ENCODE peak calls at places on chromosomes 16 and 17, in six cellular contexts. One of them, this sample, is unnamed.

GRCh38 chr16:11203111-11203623 is 52.8 kb downstream of the SOCS1 start:
- DNase-seq in HFFc6: no peak
- DNase-seq in stimulated activated naive CD8-positive, alpha-beta T cell treated with anti-CD3 and anti-CD28 coated beads, Interleukin-15, amount 100 ng/mL, for 72 hours: no peak
- DNase-seq in T-helper 2 cell: no peak
- DNase-seq in hypothalamus: no peak
- DNase-seq in sciatic nerve: no peak
- DNase-seq in this sample: no peak

GRCh38 chr17:77346765-77347164 is 206.0 kb downstream of the SEC14L1 start:
- DNase-seq in HFFc6: no peak
- DNase-seq in stimulated activated naive CD8-positive, alpha-beta T cell treated with anti-CD3 and anti-CD28 coated beads, Interleukin-15, amount 100 ng/mL, for 72 hours: no peak
- DNase-seq in T-helper 2 cell: no peak
- DNase-seq in hypothalamus: no peak
- DNase-seq in sciatic nerve: peak
- DNase-seq in this sample: no peak

GRCh38 chr16:81593481-81593880 is 148.9 kb downstream of the CMIP start:
- DNase-seq in HFFc6: no peak
- DNase-seq in stimulated activated naive CD8-positive, alpha-beta T cell treated with anti-CD3 and anti-CD28 coated beads, Interleukin-15, amount 100 ng/mL, for 72 hours: no peak
- DNase-seq in T-helper 2 cell: no peak
- DNase-seq in hypothalamus: no peak
- DNase-seq in sciatic nerve: no peak
- DNase-seq in this sample: no peak

GRCh38 chr17:1506649-1507254 is 9.7 kb downstream of the INPP5K start:
- DNase-seq in HFFc6: no peak
- DNase-seq in stimulated activated naive CD8-positive, alpha-beta T cell treated with anti-CD3 and anti-CD28 coated beads, Interleukin-15, amount 100 ng/mL, for 72 hours: no peak
- DNase-seq in T-helper 2 cell: no peak
- DNase-seq in hypothalamus: no peak
- DNase-seq in sciatic nerve: no peak
- DNase-seq in this sample: no peak

GRCh38 chr17:6381052-6381451 is 53.9 kb downstream of the AIPL1 start:
- DNase-seq in HFFc6: peak
- DNase-seq in stimulated activated naive CD8-positive, alpha-beta T cell treated with anti-CD3 and anti-CD28 coated beads, Interleukin-15, amount 100 ng/mL, for 72 hours: no peak
- DNase-seq in T-helper 2 cell: no peak
- DNase-seq in hypothalamus: no peak
- DNase-seq in sciatic nerve: no peak
- DNase-seq in this sample: no peak

GRCh38 chr17:38508570-38508950 is 80.3 kb downstream of the ARHGAP23 start:
- DNase-seq in HFFc6: no peak
- DNase-seq in stimulated activated naive CD8-positive, alpha-beta T cell treated with anti-CD3 and anti-CD28 coated beads, Interleukin-15, amount 100 ng/mL, for 72 hours: no peak
- DNase-seq in T-helper 2 cell: no peak
- DNase-seq in hypothalamus: no peak
- DNase-seq in sciatic nerve: no peak
- DNase-seq in this sample: no peak

GRCh38 chr16:80174416-80174815 is 366.4 kb upstream of the DYNLRB2 start:
- DNase-seq in HFFc6: peak
- DNase-seq in stimulated activated naive CD8-positive, alpha-beta T cell treated with anti-CD3 and anti-CD28 coated beads, Interleukin-15, amount 100 ng/mL, for 72 hours: no peak
- DNase-seq in T-helper 2 cell: no peak
- DNase-seq in hypothalamus: no peak
- DNase-seq in sciatic nerve: no peak
- DNase-seq in this sample: no peak

GRCh38 chr17:68821860-68822693 is 133.1 kb downstream of the ABCA8 start:
- DNase-seq in HFFc6: peak
- DNase-seq in stimulated activated naive CD8-positive, alpha-beta T cell treated with anti-CD3 and anti-CD28 coated beads, Interleukin-15, amount 100 ng/mL, for 72 hours: no peak
- DNase-seq in T-helper 2 cell: no peak
- DNase-seq in hypothalamus: no peak
- DNase-seq in sciatic nerve: no peak
- DNase-seq in this sample: no peak

GRCh38 chr17:9079461-9080103 is 58.3 kb downstream of the NTN1 start:
- DNase-seq in HFFc6: no peak
- DNase-seq in stimulated activated naive CD8-positive, alpha-beta T cell treated with anti-CD3 and anti-CD28 coated beads, Interleukin-15, amount 100 ng/mL, for 72 hours: no peak
- DNase-seq in T-helper 2 cell: peak
- DNase-seq in hypothalamus: no peak
- DNase-seq in sciatic nerve: no peak
- DNase-seq in this sample: no peak

GRCh38 chr17:81002409-81003361 is 11.0 kb downstream of the CHMP6 start:
- DNase-seq in HFFc6: peak
- DNase-seq in stimulated activated naive CD8-positive, alpha-beta T cell treated with anti-CD3 and anti-CD28 coated beads, Interleukin-15, amount 100 ng/mL, for 72 hours: no peak
- DNase-seq in T-helper 2 cell: no peak
- DNase-seq in hypothalamus: no peak
- DNase-seq in sciatic nerve: peak
- DNase-seq in this sample: no peak

GRCh38 chr16:11836653-11837244 is 14.6 kb downstream of the RSL1D1 start:
- DNase-seq in HFFc6: peak
- DNase-seq in stimulated activated naive CD8-positive, alpha-beta T cell treated with anti-CD3 and anti-CD28 coated beads, Interleukin-15, amount 100 ng/mL, for 72 hours: no peak
- DNase-seq in T-helper 2 cell: no peak
- DNase-seq in hypothalamus: no peak
- DNase-seq in sciatic nerve: no peak
- DNase-seq in this sample: no peak

GRCh38 chr17:15298176-15298575 is 33.0 kb upstream of the PMP22 start:
- DNase-seq in HFFc6: peak
- DNase-seq in stimulated activated naive CD8-positive, alpha-beta T cell treated with anti-CD3 and anti-CD28 coated beads, Interleukin-15, amount 100 ng/mL, for 72 hours: no peak
- DNase-seq in T-helper 2 cell: no peak
- DNase-seq in hypothalamus: no peak
- DNase-seq in sciatic nerve: no peak
- DNase-seq in this sample: no peak

GRCh38 chr17:79392598-79392997 is 218.3 kb downstream of the RBFOX3 start:
- DNase-seq in HFFc6: no peak
- DNase-seq in stimulated activated naive CD8-positive, alpha-beta T cell treated with anti-CD3 and anti-CD28 coated beads, Interleukin-15, amount 100 ng/mL, for 72 hours: no peak
- DNase-seq in T-helper 2 cell: no peak
- DNase-seq in hypothalamus: no peak
- DNase-seq in sciatic nerve: no peak
- DNase-seq in this sample: no peak

GRCh38 chr17:19348806-19349205 is 13.7 kb downstream of the B9D1 start:
- DNase-seq in HFFc6: no peak
- DNase-seq in stimulated activated naive CD8-positive, alpha-beta T cell treated with anti-CD3 and anti-CD28 coated beads, Interleukin-15, amount 100 ng/mL, for 72 hours: no peak
- DNase-seq in T-helper 2 cell: no peak
- DNase-seq in hypothalamus: no peak
- DNase-seq in sciatic nerve: peak
- DNase-seq in this sample: no peak

GRCh38 chr17:16215965-16216316 is 607 bp upstream of the NCOR1 start:
- DNase-seq in HFFc6: no peak
- DNase-seq in stimulated activated naive CD8-positive, alpha-beta T cell treated with anti-CD3 and anti-CD28 coated beads, Interleukin-15, amount 100 ng/mL, for 72 hours: no peak
- DNase-seq in T-helper 2 cell: no peak
- DNase-seq in hypothalamus: no peak
- DNase-seq in sciatic nerve: no peak
- DNase-seq in this sample: no peak

GRCh38 chr16:610513-611381 is 20.0 kb upstream of the WFIKKN1 start:
- DNase-seq in HFFc6: no peak
- DNase-seq in stimulated activated naive CD8-positive, alpha-beta T cell treated with anti-CD3 and anti-CD28 coated beads, Interleukin-15, amount 100 ng/mL, for 72 hours: peak
- DNase-seq in T-helper 2 cell: peak
- DNase-seq in hypothalamus: no peak
- DNase-seq in sciatic nerve: peak
- DNase-seq in this sample: peak

GRCh38 chr17:32445976-32446375 is 1.7 kb downstream of the PSMD11 start:
- DNase-seq in HFFc6: peak
- DNase-seq in stimulated activated naive CD8-positive, alpha-beta T cell treated with anti-CD3 and anti-CD28 coated beads, Interleukin-15, amount 100 ng/mL, for 72 hours: no peak
- DNase-seq in T-helper 2 cell: no peak
- DNase-seq in hypothalamus: no peak
- DNase-seq in sciatic nerve: no peak
- DNase-seq in this sample: no peak

GRCh38 chr16:66254751-66255150 is 111.7 kb upstream of the CDH5 start:
- DNase-seq in HFFc6: peak
- DNase-seq in stimulated activated naive CD8-positive, alpha-beta T cell treated with anti-CD3 and anti-CD28 coated beads, Interleukin-15, amount 100 ng/mL, for 72 hours: no peak
- DNase-seq in T-helper 2 cell: no peak
- DNase-seq in hypothalamus: no peak
- DNase-seq in sciatic nerve: no peak
- DNase-seq in this sample: no peak

GRCh38 chr17:77526728-77527355 is 386.1 kb downstream of the SEC14L1 start:
- DNase-seq in HFFc6: no peak
- DNase-seq in stimulated activated naive CD8-positive, alpha-beta T cell treated with anti-CD3 and anti-CD28 coated beads, Interleukin-15, amount 100 ng/mL, for 72 hours: no peak
- DNase-seq in T-helper 2 cell: no peak
- DNase-seq in hypothalamus: no peak
- DNase-seq in sciatic nerve: peak
- DNase-seq in this sample: peak